ENCODE peak calls at places on chromosomes 4 and X, in seven cellular contexts. One of them, this sample, is unnamed.

GRCh38 chr4:74671074-74671698 is 123.1 kb downstream of the BTC start:
- DNase-seq in tibial nerve: no peak
- DNase-seq in heart left ventricle: no peak
- DNase-seq in erythroblast: peak
- DNase-seq in H54: no peak
- DNase-seq in right lobe of liver: peak
- DNase-seq in lower leg skin: no peak
- DNase-seq in this sample: peak

GRCh38 chrX:12489341-12489740 is 301.9 kb upstream of the PRPS2 start:
- DNase-seq in heart left ventricle: no peak
- DNase-seq in H54: no peak
- DNase-seq in tibial nerve: no peak
- DNase-seq in lower leg skin: no peak
- DNase-seq in right lobe of liver: no peak
- DNase-seq in erythroblast: no peak
- DNase-seq in this sample: no peak

GRCh38 chrX:45187731-45188130 is 12.9 kb downstream of the DIPK2B start:
- DNase-seq in heart left ventricle: no peak
- DNase-seq in erythroblast: no peak
- DNase-seq in H54: no peak
- DNase-seq in lower leg skin: no peak
- DNase-seq in right lobe of liver: no peak
- DNase-seq in tibial nerve: no peak
- DNase-seq in this sample: no peak

GRCh38 chrX:155819525-155819924 is 61.6 kb upstream of the VAMP7 start:
- DNase-seq in heart left ventricle: no peak
- DNase-seq in tibial nerve: no peak
- DNase-seq in erythroblast: no peak
- DNase-seq in lower leg skin: no peak
- DNase-seq in H54: no peak
- DNase-seq in right lobe of liver: no peak
- DNase-seq in this sample: no peak

GRCh38 chr4:8407316-8407715 is 33.2 kb downstream of the ACOX3 start:
- DNase-seq in lower leg skin: no peak
- DNase-seq in heart left ventricle: no peak
- DNase-seq in H54: no peak
- DNase-seq in right lobe of liver: no peak
- DNase-seq in tibial nerve: no peak
- DNase-seq in erythroblast: no peak
- DNase-seq in this sample: no peak

GRCh38 chrX:10741496-10742048 is 121.2 kb upstream of the MID1 start:
- DNase-seq in heart left ventricle: no peak
- DNase-seq in right lobe of liver: no peak
- DNase-seq in lower leg skin: no peak
- DNase-seq in H54: no peak
- DNase-seq in tibial nerve: no peak
- DNase-seq in erythroblast: no peak
- DNase-seq in this sample: no peak

GRCh38 chrX:32530802-32531403 is 680.4 kb downstream of the DMD start:
- DNase-seq in right lobe of liver: no peak
- DNase-seq in H54: no peak
- DNase-seq in heart left ventricle: no peak
- DNase-seq in tibial nerve: peak
- DNase-seq in lower leg skin: no peak
- DNase-seq in erythroblast: peak
- DNase-seq in this sample: peak

GRCh38 chrX:2917767-2918166 is 11.4 kb downstream of the ARSD start:
- DNase-seq in tibial nerve: no peak
- DNase-seq in H54: no peak
- DNase-seq in right lobe of liver: no peak
- DNase-seq in lower leg skin: no peak
- DNase-seq in erythroblast: no peak
- DNase-seq in heart left ventricle: no peak
- DNase-seq in this sample: no peak

GRCh38 chr4:142615324-142615665 is 230.8 kb downstream of the INPP4B start:
- DNase-seq in tibial nerve: no peak
- DNase-seq in heart left ventricle: no peak
- DNase-seq in lower leg skin: no peak
- DNase-seq in H54: no peak
- DNase-seq in erythroblast: no peak
- DNase-seq in right lobe of liver: no peak
- DNase-seq in this sample: no peak

GRCh38 chr4:184746532-184746870 is 12.6 kb upstream of the CENPU start:
- DNase-seq in tibial nerve: peak
- DNase-seq in lower leg skin: no peak
- DNase-seq in right lobe of liver: no peak
- DNase-seq in erythroblast: no peak
- DNase-seq in heart left ventricle: no peak
- DNase-seq in H54: peak
- DNase-seq in this sample: peak

GRCh38 chr4:59818656-59819055 is 1381.5 kb upstream of the ADGRL3 start:
- DNase-seq in right lobe of liver: peak
- DNase-seq in erythroblast: peak
- DNase-seq in heart left ventricle: no peak
- DNase-seq in H54: no peak
- DNase-seq in lower leg skin: no peak
- DNase-seq in tibial nerve: no peak
- DNase-seq in this sample: no peak

GRCh38 chr4:73576366-73576765 is 43.9 kb downstream of the RASSF6 start:
- DNase-seq in heart left ventricle: no peak
- DNase-seq in tibial nerve: no peak
- DNase-seq in H54: no peak
- DNase-seq in erythroblast: no peak
- DNase-seq in lower leg skin: no peak
- DNase-seq in right lobe of liver: no peak
- DNase-seq in this sample: no peak

GRCh38 chrX:48068096-48068887 is 3.1 kb downstream of the ZNF630 start:
- DNase-seq in lower leg skin: no peak
- DNase-seq in heart left ventricle: no peak
- DNase-seq in erythroblast: peak
- DNase-seq in H54: no peak
- DNase-seq in tibial nerve: no peak
- DNase-seq in right lobe of liver: no peak
- DNase-seq in this sample: no peak

GRCh38 chrX:48071986-48072605 is 656 bp upstream of the ZNF630 start:
- DNase-seq in heart left ventricle: no peak
- DNase-seq in lower leg skin: no peak
- DNase-seq in tibial nerve: no peak
- DNase-seq in erythroblast: no peak
- DNase-seq in H54: no peak
- DNase-seq in right lobe of liver: no peak
- DNase-seq in this sample: no peak

GRCh38 chrX:48076343-48076742 is 4.9 kb upstream of the ZNF630 start:
- DNase-seq in H54: no peak
- DNase-seq in tibial nerve: no peak
- DNase-seq in heart left ventricle: no peak
- DNase-seq in right lobe of liver: no peak
- DNase-seq in lower leg skin: no peak
- DNase-seq in erythroblast: no peak
- DNase-seq in this sample: no peak

DNA sequence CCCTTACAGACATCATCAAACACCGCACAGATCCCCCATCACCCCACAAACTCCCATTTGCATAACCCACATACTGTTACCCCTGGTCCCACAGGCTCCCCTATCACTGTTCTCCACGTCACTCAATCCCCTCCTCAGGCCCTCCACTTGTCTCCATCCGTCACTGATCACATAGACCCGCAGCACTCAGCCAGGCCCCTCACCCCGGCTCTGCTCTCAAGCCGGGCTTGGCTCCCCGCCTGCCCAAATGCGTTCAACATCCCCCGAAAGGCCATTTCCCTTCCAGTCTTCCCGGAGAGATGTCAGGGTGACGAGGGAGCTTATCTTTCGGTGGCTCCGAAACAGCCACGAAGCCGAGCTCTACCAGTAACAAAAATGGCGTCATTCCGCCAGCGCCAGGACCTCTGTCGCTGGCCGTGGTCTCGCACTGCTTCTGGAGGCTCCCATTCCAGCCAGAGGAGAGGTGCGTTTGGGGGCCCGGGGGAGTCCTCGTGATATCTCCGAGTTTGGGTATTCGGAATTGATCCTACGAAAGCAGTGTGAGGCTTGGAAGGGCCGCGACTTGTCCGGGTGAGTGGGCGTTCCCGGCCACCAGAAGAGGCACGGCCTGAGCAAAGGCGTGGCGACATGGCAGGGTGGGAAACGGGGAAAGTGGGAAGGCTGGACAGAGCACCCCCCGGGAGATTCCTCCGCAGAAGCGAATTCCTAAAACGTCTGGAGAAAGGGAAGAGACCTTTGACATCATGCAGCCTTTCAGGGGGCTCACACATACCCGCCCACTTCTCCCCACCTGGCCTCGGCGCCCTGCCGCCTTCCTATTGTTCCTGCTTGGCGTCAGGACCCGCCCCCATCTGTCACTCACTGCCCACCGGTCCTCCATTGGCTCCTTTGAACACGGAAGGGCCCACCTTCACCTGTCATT is at the start of gene ZNF630:
- DNase-seq in lower leg skin: peak
- DNase-seq in heart left ventricle: peak
- DNase-seq in erythroblast: peak
- DNase-seq in tibial nerve: peak
- DNase-seq in right lobe of liver: peak
- DNase-seq in H54: no peak
- DNase-seq in this sample: peak
- TF ChIP-seq POLR2A in lower leg skin: no peak
- TF ChIP-seq POLR2A in heart left ventricle: peak
- TF ChIP-seq POLR2A in erythroblast: no peak
- TF ChIP-seq POLR2A in tibial nerve: peak
- TF ChIP-seq POLR2A in right lobe of liver: no peak
- TF ChIP-seq POLR2A in H54: no peak
- TF ChIP-seq POLR2A in this sample: peak

GRCh38 chrX:130083107-130083490 is 27.2 kb downstream of the ELF4 start:
- DNase-seq in right lobe of liver: no peak
- DNase-seq in lower leg skin: no peak
- DNase-seq in tibial nerve: no peak
- DNase-seq in heart left ventricle: no peak
- DNase-seq in H54: no peak
- DNase-seq in erythroblast: no peak
- DNase-seq in this sample: no peak

GRCh38 chrX:130079824-130080406 is 30.4 kb downstream of the ELF4 start:
- DNase-seq in erythroblast: peak
- DNase-seq in heart left ventricle: no peak
- DNase-seq in tibial nerve: peak
- DNase-seq in right lobe of liver: no peak
- DNase-seq in H54: peak
- DNase-seq in lower leg skin: peak
- DNase-seq in this sample: peak

GRCh38 chrX:130082244-130083106 is 27.8 kb downstream of the ELF4 start:
- DNase-seq in erythroblast: peak
- DNase-seq in lower leg skin: peak
- DNase-seq in H54: no peak
- DNase-seq in tibial nerve: no peak
- DNase-seq in heart left ventricle: peak
- DNase-seq in right lobe of liver: peak
- DNase-seq in this sample: no peak

GRCh38 chrX:130080791-130081367 is 29.4 kb downstream of the ELF4 start:
- DNase-seq in H54: no peak
- DNase-seq in erythroblast: peak
- DNase-seq in right lobe of liver: no peak
- DNase-seq in lower leg skin: no peak
- DNase-seq in heart left ventricle: no peak
- DNase-seq in tibial nerve: no peak
- DNase-seq in this sample: no peak

GRCh38 chrX:130081421-130082045 is 28.8 kb downstream of the ELF4 start:
- DNase-seq in H54: no peak
- DNase-seq in lower leg skin: no peak
- DNase-seq in tibial nerve: no peak
- DNase-seq in right lobe of liver: no peak
- DNase-seq in heart left ventricle: no peak
- DNase-seq in erythroblast: no peak
- DNase-seq in this sample: no peak
- TF ChIP-seq POLR2A in H54: no peak
- TF ChIP-seq POLR2A in lower leg skin: no peak
- TF ChIP-seq POLR2A in tibial nerve: no peak
- TF ChIP-seq POLR2A in right lobe of liver: no peak
- TF ChIP-seq POLR2A in heart left ventricle: no peak
- TF ChIP-seq POLR2A in erythroblast: no peak
- TF ChIP-seq POLR2A in this sample: no peak

DNA sequence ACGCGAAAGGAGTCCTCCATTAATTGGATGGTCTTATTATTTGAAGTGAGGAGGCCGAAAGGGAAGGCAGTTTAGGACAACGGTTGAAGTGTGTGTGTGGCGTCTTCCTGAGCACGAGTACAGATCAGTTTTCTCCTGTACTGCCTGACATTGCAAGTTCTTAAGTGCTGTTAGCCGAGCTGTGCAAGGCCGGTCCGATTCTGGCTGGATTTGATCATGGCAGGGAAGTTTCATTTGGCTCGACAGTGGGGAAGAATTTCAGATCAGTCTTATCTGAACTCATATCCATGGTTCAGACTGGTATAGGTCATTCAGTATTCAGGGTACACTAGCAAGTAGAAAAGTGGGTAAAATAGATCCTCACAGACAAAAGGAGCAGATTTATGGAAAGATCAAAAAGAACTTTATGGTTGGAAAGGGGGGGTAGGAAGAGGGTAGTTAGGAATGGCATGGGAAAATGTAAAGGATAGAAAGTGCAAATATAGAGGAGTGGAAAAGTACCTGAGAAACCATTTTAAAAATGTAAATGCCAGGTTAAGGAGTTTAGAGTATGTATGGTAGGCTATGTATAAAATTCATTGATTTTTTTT is 689 bp downstream of the THAP9 start:
- DNase-seq in H54: no peak
- DNase-seq in heart left ventricle: no peak
- DNase-seq in tibial nerve: no peak
- DNase-seq in lower leg skin: no peak
- DNase-seq in erythroblast: no peak
- DNase-seq in right lobe of liver: no peak
- DNase-seq in this sample: no peak
- TF ChIP-seq POLR2A in H54: peak
- TF ChIP-seq POLR2A in heart left ventricle: no peak
- TF ChIP-seq POLR2A in tibial nerve: no peak
- TF ChIP-seq POLR2A in lower leg skin: no peak
- TF ChIP-seq POLR2A in erythroblast: peak
- TF ChIP-seq POLR2A in right lobe of liver: no peak
- TF ChIP-seq POLR2A in this sample: no peak

GRCh38 chrX:129622757-129623301 is 31.9 kb downstream of the APLN start:
- DNase-seq in erythroblast: no peak
- DNase-seq in lower leg skin: no peak
- DNase-seq in right lobe of liver: no peak
- DNase-seq in heart left ventricle: no peak
- DNase-seq in H54: no peak
- DNase-seq in tibial nerve: no peak
- DNase-seq in this sample: no peak
- TF ChIP-seq POLR2A in erythroblast: no peak
- TF ChIP-seq POLR2A in lower leg skin: no peak
- TF ChIP-seq POLR2A in right lobe of liver: no peak
- TF ChIP-seq POLR2A in heart left ventricle: no peak
- TF ChIP-seq POLR2A in H54: no peak
- TF ChIP-seq POLR2A in tibial nerve: no peak
- TF ChIP-seq POLR2A in this sample: no peak

This sample was measured in body of pancreas.